ENCODE peak calls at places on chromosomes 3 and 15, in eight cellular contexts. One of them, this sample, is unnamed.

GRCh38 chr3:150545419-150546225 is 674 bp downstream of the SERP1 start:
- DNase-seq in stimulated activated CD8-positive, alpha-beta memory T cell treated with anti-CD3 and anti-CD28 coated beads, Interleukin-7, amount 100 ng/mL, for 24 hours: peak
- DNase-seq in Right ventricle myocardium superior: no peak
- DNase-seq in hepatocyte: peak
- DNase-seq in heart left ventricle: peak
- DNase-seq in activated gamma-delta T cell treated with Interleukin-2 at 50 U/mL for 16 hours: peak
- DNase-seq in lung: no peak
- DNase-seq in HuH-7.5: no peak
- DNase-seq in this sample: no peak

GRCh38 chr15:72063186-72063585 is 54.8 kb downstream of the MYO9A start:
- DNase-seq in activated gamma-delta T cell treated with Interleukin-2 at 50 U/mL for 16 hours: no peak
- DNase-seq in Right ventricle myocardium superior: no peak
- DNase-seq in stimulated activated CD8-positive, alpha-beta memory T cell treated with anti-CD3 and anti-CD28 coated beads, Interleukin-7, amount 100 ng/mL, for 24 hours: no peak
- DNase-seq in hepatocyte: no peak
- DNase-seq in lung: no peak
- DNase-seq in HuH-7.5: no peak
- DNase-seq in heart left ventricle: no peak
- DNase-seq in this sample: no peak

GRCh38 chr3:181896605-181897004 is 184.9 kb downstream of the SOX2 start:
- DNase-seq in heart left ventricle: no peak
- DNase-seq in stimulated activated CD8-positive, alpha-beta memory T cell treated with anti-CD3 and anti-CD28 coated beads, Interleukin-7, amount 100 ng/mL, for 24 hours: no peak
- DNase-seq in HuH-7.5: no peak
- DNase-seq in lung: no peak
- DNase-seq in Right ventricle myocardium superior: no peak
- DNase-seq in activated gamma-delta T cell treated with Interleukin-2 at 50 U/mL for 16 hours: no peak
- DNase-seq in hepatocyte: no peak
- DNase-seq in this sample: no peak

GRCh38 chr15:79629687-79630086 is 197.6 kb downstream of the MINAR1 start:
- DNase-seq in heart left ventricle: peak
- DNase-seq in lung: no peak
- DNase-seq in Right ventricle myocardium superior: no peak
- DNase-seq in hepatocyte: no peak
- DNase-seq in HuH-7.5: no peak
- DNase-seq in activated gamma-delta T cell treated with Interleukin-2 at 50 U/mL for 16 hours: no peak
- DNase-seq in stimulated activated CD8-positive, alpha-beta memory T cell treated with anti-CD3 and anti-CD28 coated beads, Interleukin-7, amount 100 ng/mL, for 24 hours: no peak
- DNase-seq in this sample: peak

GRCh38 chr3:65963787-65964707 is 74.7 kb downstream of the MAGI1 start:
- DNase-seq in heart left ventricle: no peak
- DNase-seq in Right ventricle myocardium superior: no peak
- DNase-seq in activated gamma-delta T cell treated with Interleukin-2 at 50 U/mL for 16 hours: no peak
- DNase-seq in stimulated activated CD8-positive, alpha-beta memory T cell treated with anti-CD3 and anti-CD28 coated beads, Interleukin-7, amount 100 ng/mL, for 24 hours: peak
- DNase-seq in lung: no peak
- DNase-seq in HuH-7.5: no peak
- DNase-seq in hepatocyte: peak
- DNase-seq in this sample: no peak

GRCh38 chr15:35557544-35557943 is 11.6 kb upstream of the DPH6 start:
- DNase-seq in heart left ventricle: no peak
- DNase-seq in lung: no peak
- DNase-seq in HuH-7.5: no peak
- DNase-seq in stimulated activated CD8-positive, alpha-beta memory T cell treated with anti-CD3 and anti-CD28 coated beads, Interleukin-7, amount 100 ng/mL, for 24 hours: no peak
- DNase-seq in activated gamma-delta T cell treated with Interleukin-2 at 50 U/mL for 16 hours: no peak
- DNase-seq in Right ventricle myocardium superior: no peak
- DNase-seq in hepatocyte: no peak
- DNase-seq in this sample: no peak

GRCh38 chr15:28935316-28935715 is 49.5 kb downstream of the APBA2 start:
- DNase-seq in heart left ventricle: no peak
- DNase-seq in lung: no peak
- DNase-seq in HuH-7.5: no peak
- DNase-seq in stimulated activated CD8-positive, alpha-beta memory T cell treated with anti-CD3 and anti-CD28 coated beads, Interleukin-7, amount 100 ng/mL, for 24 hours: peak
- DNase-seq in activated gamma-delta T cell treated with Interleukin-2 at 50 U/mL for 16 hours: peak
- DNase-seq in Right ventricle myocardium superior: no peak
- DNase-seq in hepatocyte: no peak
- DNase-seq in this sample: no peak

GRCh38 chr3:100209948-100210776 is 50.6 kb upstream of the TBC1D23 start:
- DNase-seq in heart left ventricle: no peak
- DNase-seq in activated gamma-delta T cell treated with Interleukin-2 at 50 U/mL for 16 hours: no peak
- DNase-seq in stimulated activated CD8-positive, alpha-beta memory T cell treated with anti-CD3 and anti-CD28 coated beads, Interleukin-7, amount 100 ng/mL, for 24 hours: no peak
- DNase-seq in HuH-7.5: no peak
- DNase-seq in hepatocyte: no peak
- DNase-seq in Right ventricle myocardium superior: no peak
- DNase-seq in lung: no peak
- DNase-seq in this sample: no peak

GRCh38 chr3:176416870-176417269 is 780.4 kb downstream of the TBL1XR1 start:
- DNase-seq in stimulated activated CD8-positive, alpha-beta memory T cell treated with anti-CD3 and anti-CD28 coated beads, Interleukin-7, amount 100 ng/mL, for 24 hours: no peak
- DNase-seq in HuH-7.5: no peak
- DNase-seq in hepatocyte: no peak
- DNase-seq in activated gamma-delta T cell treated with Interleukin-2 at 50 U/mL for 16 hours: no peak
- DNase-seq in Right ventricle myocardium superior: no peak
- DNase-seq in heart left ventricle: no peak
- DNase-seq in lung: no peak
- DNase-seq in this sample: no peak

GRCh38 chr3:137032465-137033120 is 74.8 kb downstream of the IL20RB start:
- DNase-seq in heart left ventricle: peak
- DNase-seq in Right ventricle myocardium superior: peak
- DNase-seq in stimulated activated CD8-positive, alpha-beta memory T cell treated with anti-CD3 and anti-CD28 coated beads, Interleukin-7, amount 100 ng/mL, for 24 hours: peak
- DNase-seq in activated gamma-delta T cell treated with Interleukin-2 at 50 U/mL for 16 hours: peak
- DNase-seq in hepatocyte: peak
- DNase-seq in lung: peak
- DNase-seq in HuH-7.5: peak
- DNase-seq in this sample: peak

GRCh38 chr3:45145223-45145622 is 955 bp downstream of the CDCP1 start:
- DNase-seq in Right ventricle myocardium superior: no peak
- DNase-seq in HuH-7.5: no peak
- DNase-seq in heart left ventricle: no peak
- DNase-seq in stimulated activated CD8-positive, alpha-beta memory T cell treated with anti-CD3 and anti-CD28 coated beads, Interleukin-7, amount 100 ng/mL, for 24 hours: no peak
- DNase-seq in hepatocyte: no peak
- DNase-seq in lung: no peak
- DNase-seq in activated gamma-delta T cell treated with Interleukin-2 at 50 U/mL for 16 hours: no peak
- DNase-seq in this sample: no peak

GRCh38 chr3:33229947-33230346 is 11.3 kb upstream of the SUSD5 start:
- DNase-seq in hepatocyte: no peak
- DNase-seq in activated gamma-delta T cell treated with Interleukin-2 at 50 U/mL for 16 hours: no peak
- DNase-seq in Right ventricle myocardium superior: no peak
- DNase-seq in stimulated activated CD8-positive, alpha-beta memory T cell treated with anti-CD3 and anti-CD28 coated beads, Interleukin-7, amount 100 ng/mL, for 24 hours: no peak
- DNase-seq in HuH-7.5: no peak
- DNase-seq in lung: no peak
- DNase-seq in heart left ventricle: no peak
- DNase-seq in this sample: no peak

GRCh38 chr15:25062551-25063430 is 108.0 kb downstream of the SNRPN start:
- DNase-seq in lung: no peak
- DNase-seq in HuH-7.5: no peak
- DNase-seq in heart left ventricle: no peak
- DNase-seq in stimulated activated CD8-positive, alpha-beta memory T cell treated with anti-CD3 and anti-CD28 coated beads, Interleukin-7, amount 100 ng/mL, for 24 hours: no peak
- DNase-seq in activated gamma-delta T cell treated with Interleukin-2 at 50 U/mL for 16 hours: no peak
- DNase-seq in Right ventricle myocardium superior: no peak
- DNase-seq in hepatocyte: no peak
- DNase-seq in this sample: no peak

GRCh38 chr15:80331886-80332406 is 72.2 kb upstream of the ARNT2 start:
- DNase-seq in HuH-7.5: no peak
- DNase-seq in lung: no peak
- DNase-seq in hepatocyte: no peak
- DNase-seq in heart left ventricle: no peak
- DNase-seq in stimulated activated CD8-positive, alpha-beta memory T cell treated with anti-CD3 and anti-CD28 coated beads, Interleukin-7, amount 100 ng/mL, for 24 hours: no peak
- DNase-seq in activated gamma-delta T cell treated with Interleukin-2 at 50 U/mL for 16 hours: no peak
- DNase-seq in Right ventricle myocardium superior: no peak
- DNase-seq in this sample: peak

GRCh38 chr3:56620371-56620770 is 62.7 kb downstream of the TASOR start:
- DNase-seq in activated gamma-delta T cell treated with Interleukin-2 at 50 U/mL for 16 hours: no peak
- DNase-seq in lung: no peak
- DNase-seq in Right ventricle myocardium superior: no peak
- DNase-seq in heart left ventricle: no peak
- DNase-seq in hepatocyte: no peak
- DNase-seq in HuH-7.5: no peak
- DNase-seq in stimulated activated CD8-positive, alpha-beta memory T cell treated with anti-CD3 and anti-CD28 coated beads, Interleukin-7, amount 100 ng/mL, for 24 hours: no peak
- DNase-seq in this sample: no peak